ENCODE peak calls at places on chromosomes 13 and 19, in ten cellular contexts. One of them, this sample, is unnamed.

GRCh38 chr13:78524936-78525335 is 78.4 kb downstream of the POU4F1 start:
- DNase-seq in activated T-helper 1 cell treated with anti-CD3 and anti-CD28 coated beads, Interleukin-2, amount 50 U/mL, for 16 hours: no peak
- DNase-seq in stimulated activated CD4-positive, alpha-beta T cell treated with anti-CD3 and anti-CD28 coated beads, Interleukin-4, amount 100 ng/mL, for 24 hours: no peak
- DNase-seq in sigmoid colon: no peak
- DNase-seq in brain microvascular endothelial cell: no peak
- DNase-seq in D721Med: no peak
- DNase-seq in hepatocyte: no peak
- DNase-seq in NCI-H2029: no peak
- DNase-seq in heart right ventricle: no peak
- DNase-seq in mucosa of descending colon: no peak
- DNase-seq in this sample: no peak

GRCh38 chr13:107192289-107192688 is 624.4 kb upstream of the ARGLU1 start:
- DNase-seq in activated T-helper 1 cell treated with anti-CD3 and anti-CD28 coated beads, Interleukin-2, amount 50 U/mL, for 16 hours: no peak
- DNase-seq in hepatocyte: peak
- DNase-seq in stimulated activated CD4-positive, alpha-beta T cell treated with anti-CD3 and anti-CD28 coated beads, Interleukin-4, amount 100 ng/mL, for 24 hours: no peak
- DNase-seq in brain microvascular endothelial cell: no peak
- DNase-seq in mucosa of descending colon: no peak
- DNase-seq in D721Med: no peak
- DNase-seq in heart right ventricle: no peak
- DNase-seq in NCI-H2029: peak
- DNase-seq in sigmoid colon: no peak
- DNase-seq in this sample: no peak

GRCh38 chr19:40571005-40571318 is 5.7 kb upstream of the SHKBP1 start:
- DNase-seq in heart right ventricle: no peak
- DNase-seq in stimulated activated CD4-positive, alpha-beta T cell treated with anti-CD3 and anti-CD28 coated beads, Interleukin-4, amount 100 ng/mL, for 24 hours: no peak
- DNase-seq in D721Med: no peak
- DNase-seq in sigmoid colon: no peak
- DNase-seq in activated T-helper 1 cell treated with anti-CD3 and anti-CD28 coated beads, Interleukin-2, amount 50 U/mL, for 16 hours: no peak
- DNase-seq in brain microvascular endothelial cell: no peak
- DNase-seq in hepatocyte: no peak
- DNase-seq in NCI-H2029: no peak
- DNase-seq in mucosa of descending colon: no peak
- DNase-seq in this sample: no peak

GRCh38 chr19:1566392-1567115 is 1.6 kb downstream of the MEX3D start:
- DNase-seq in NCI-H2029: no peak
- DNase-seq in heart right ventricle: peak
- DNase-seq in D721Med: peak
- DNase-seq in activated T-helper 1 cell treated with anti-CD3 and anti-CD28 coated beads, Interleukin-2, amount 50 U/mL, for 16 hours: no peak
- DNase-seq in stimulated activated CD4-positive, alpha-beta T cell treated with anti-CD3 and anti-CD28 coated beads, Interleukin-4, amount 100 ng/mL, for 24 hours: no peak
- DNase-seq in brain microvascular endothelial cell: peak
- DNase-seq in sigmoid colon: peak
- DNase-seq in mucosa of descending colon: peak
- DNase-seq in hepatocyte: peak
- DNase-seq in this sample: no peak

GRCh38 chr19:17626456-17626855 is 61.7 kb downstream of the UNC13A start:
- DNase-seq in brain microvascular endothelial cell: no peak
- DNase-seq in hepatocyte: no peak
- DNase-seq in heart right ventricle: no peak
- DNase-seq in stimulated activated CD4-positive, alpha-beta T cell treated with anti-CD3 and anti-CD28 coated beads, Interleukin-4, amount 100 ng/mL, for 24 hours: no peak
- DNase-seq in sigmoid colon: no peak
- DNase-seq in D721Med: no peak
- DNase-seq in NCI-H2029: no peak
- DNase-seq in activated T-helper 1 cell treated with anti-CD3 and anti-CD28 coated beads, Interleukin-2, amount 50 U/mL, for 16 hours: no peak
- DNase-seq in mucosa of descending colon: no peak
- DNase-seq in this sample: no peak

GRCh38 chr19:19823916-19824315 is 2.4 kb upstream of the ZNF506 start:
- DNase-seq in activated T-helper 1 cell treated with anti-CD3 and anti-CD28 coated beads, Interleukin-2, amount 50 U/mL, for 16 hours: no peak
- DNase-seq in NCI-H2029: no peak
- DNase-seq in D721Med: no peak
- DNase-seq in stimulated activated CD4-positive, alpha-beta T cell treated with anti-CD3 and anti-CD28 coated beads, Interleukin-4, amount 100 ng/mL, for 24 hours: no peak
- DNase-seq in heart right ventricle: no peak
- DNase-seq in hepatocyte: no peak
- DNase-seq in brain microvascular endothelial cell: no peak
- DNase-seq in mucosa of descending colon: no peak
- DNase-seq in sigmoid colon: no peak
- DNase-seq in this sample: no peak

GRCh38 chr13:77213644-77214043 is 113.2 kb downstream of the MYCBP2 start:
- DNase-seq in mucosa of descending colon: no peak
- DNase-seq in sigmoid colon: no peak
- DNase-seq in activated T-helper 1 cell treated with anti-CD3 and anti-CD28 coated beads, Interleukin-2, amount 50 U/mL, for 16 hours: no peak
- DNase-seq in NCI-H2029: no peak
- DNase-seq in stimulated activated CD4-positive, alpha-beta T cell treated with anti-CD3 and anti-CD28 coated beads, Interleukin-4, amount 100 ng/mL, for 24 hours: no peak
- DNase-seq in D721Med: no peak
- DNase-seq in hepatocyte: no peak
- DNase-seq in brain microvascular endothelial cell: peak
- DNase-seq in heart right ventricle: no peak
- DNase-seq in this sample: no peak

GRCh38 chr13:66703597-66703996 is 526.5 kb downstream of the PCDH9 start:
- DNase-seq in stimulated activated CD4-positive, alpha-beta T cell treated with anti-CD3 and anti-CD28 coated beads, Interleukin-4, amount 100 ng/mL, for 24 hours: no peak
- DNase-seq in hepatocyte: no peak
- DNase-seq in activated T-helper 1 cell treated with anti-CD3 and anti-CD28 coated beads, Interleukin-2, amount 50 U/mL, for 16 hours: no peak
- DNase-seq in NCI-H2029: no peak
- DNase-seq in brain microvascular endothelial cell: no peak
- DNase-seq in sigmoid colon: no peak
- DNase-seq in heart right ventricle: no peak
- DNase-seq in D721Med: no peak
- DNase-seq in mucosa of descending colon: no peak
- DNase-seq in this sample: no peak

GRCh38 chr19:11587302-11587972 is 9.8 kb upstream of the ZNF627 start:
- DNase-seq in NCI-H2029: peak
- DNase-seq in D721Med: peak
- DNase-seq in sigmoid colon: peak
- DNase-seq in activated T-helper 1 cell treated with anti-CD3 and anti-CD28 coated beads, Interleukin-2, amount 50 U/mL, for 16 hours: peak
- DNase-seq in brain microvascular endothelial cell: peak
- DNase-seq in hepatocyte: peak
- DNase-seq in mucosa of descending colon: peak
- DNase-seq in heart right ventricle: peak
- DNase-seq in stimulated activated CD4-positive, alpha-beta T cell treated with anti-CD3 and anti-CD28 coated beads, Interleukin-4, amount 100 ng/mL, for 24 hours: peak
- DNase-seq in this sample: no peak

GRCh38 chr13:113531041-113531873 is 40.7 kb upstream of the DCUN1D2 start:
- DNase-seq in sigmoid colon: peak
- DNase-seq in hepatocyte: no peak
- DNase-seq in stimulated activated CD4-positive, alpha-beta T cell treated with anti-CD3 and anti-CD28 coated beads, Interleukin-4, amount 100 ng/mL, for 24 hours: no peak
- DNase-seq in activated T-helper 1 cell treated with anti-CD3 and anti-CD28 coated beads, Interleukin-2, amount 50 U/mL, for 16 hours: no peak
- DNase-seq in NCI-H2029: no peak
- DNase-seq in D721Med: no peak
- DNase-seq in mucosa of descending colon: no peak
- DNase-seq in heart right ventricle: no peak
- DNase-seq in brain microvascular endothelial cell: no peak
- DNase-seq in this sample: no peak

GRCh38 chr13:107743983-107744382 is 471.4 kb downstream of the LIG4 start:
- DNase-seq in heart right ventricle: no peak
- DNase-seq in activated T-helper 1 cell treated with anti-CD3 and anti-CD28 coated beads, Interleukin-2, amount 50 U/mL, for 16 hours: no peak
- DNase-seq in sigmoid colon: no peak
- DNase-seq in D721Med: no peak
- DNase-seq in NCI-H2029: no peak
- DNase-seq in brain microvascular endothelial cell: no peak
- DNase-seq in mucosa of descending colon: no peak
- DNase-seq in hepatocyte: peak
- DNase-seq in stimulated activated CD4-positive, alpha-beta T cell treated with anti-CD3 and anti-CD28 coated beads, Interleukin-4, amount 100 ng/mL, for 24 hours: no peak
- DNase-seq in this sample: no peak

GRCh38 chr19:58182577-58182988 is 278 bp upstream of the ZNF274 start:
- DNase-seq in stimulated activated CD4-positive, alpha-beta T cell treated with anti-CD3 and anti-CD28 coated beads, Interleukin-4, amount 100 ng/mL, for 24 hours: no peak
- DNase-seq in D721Med: no peak
- DNase-seq in heart right ventricle: peak
- DNase-seq in brain microvascular endothelial cell: peak
- DNase-seq in mucosa of descending colon: no peak
- DNase-seq in sigmoid colon: no peak
- DNase-seq in NCI-H2029: no peak
- DNase-seq in activated T-helper 1 cell treated with anti-CD3 and anti-CD28 coated beads, Interleukin-2, amount 50 U/mL, for 16 hours: peak
- DNase-seq in hepatocyte: no peak
- DNase-seq in this sample: no peak

GRCh38 chr13:74452881-74453280 is 318.7 kb upstream of the KLF12 start:
- DNase-seq in D721Med: no peak
- DNase-seq in stimulated activated CD4-positive, alpha-beta T cell treated with anti-CD3 and anti-CD28 coated beads, Interleukin-4, amount 100 ng/mL, for 24 hours: no peak
- DNase-seq in mucosa of descending colon: no peak
- DNase-seq in NCI-H2029: no peak
- DNase-seq in activated T-helper 1 cell treated with anti-CD3 and anti-CD28 coated beads, Interleukin-2, amount 50 U/mL, for 16 hours: no peak
- DNase-seq in heart right ventricle: no peak
- DNase-seq in sigmoid colon: no peak
- DNase-seq in brain microvascular endothelial cell: no peak
- DNase-seq in hepatocyte: no peak
- DNase-seq in this sample: no peak

GRCh38 chr13:98592353-98592740 is 15.4 kb upstream of the STK24 start:
- DNase-seq in hepatocyte: no peak
- DNase-seq in brain microvascular endothelial cell: no peak
- DNase-seq in stimulated activated CD4-positive, alpha-beta T cell treated with anti-CD3 and anti-CD28 coated beads, Interleukin-4, amount 100 ng/mL, for 24 hours: no peak
- DNase-seq in heart right ventricle: no peak
- DNase-seq in sigmoid colon: no peak
- DNase-seq in activated T-helper 1 cell treated with anti-CD3 and anti-CD28 coated beads, Interleukin-2, amount 50 U/mL, for 16 hours: no peak
- DNase-seq in mucosa of descending colon: peak
- DNase-seq in D721Med: no peak
- DNase-seq in NCI-H2029: no peak
- DNase-seq in this sample: no peak

GRCh38 chr19:11587973-11588631 is 9.2 kb upstream of the ZNF627 start:
- DNase-seq in heart right ventricle: no peak
- DNase-seq in brain microvascular endothelial cell: no peak
- DNase-seq in hepatocyte: no peak
- DNase-seq in stimulated activated CD4-positive, alpha-beta T cell treated with anti-CD3 and anti-CD28 coated beads, Interleukin-4, amount 100 ng/mL, for 24 hours: no peak
- DNase-seq in D721Med: no peak
- DNase-seq in NCI-H2029: peak
- DNase-seq in mucosa of descending colon: no peak
- DNase-seq in activated T-helper 1 cell treated with anti-CD3 and anti-CD28 coated beads, Interleukin-2, amount 50 U/mL, for 16 hours: no peak
- DNase-seq in sigmoid colon: no peak
- DNase-seq in this sample: no peak

GRCh38 chr13:113649212-113649611 is 8.8 kb downstream of the ATP4B start:
- DNase-seq in sigmoid colon: peak
- DNase-seq in NCI-H2029: no peak
- DNase-seq in brain microvascular endothelial cell: no peak
- DNase-seq in stimulated activated CD4-positive, alpha-beta T cell treated with anti-CD3 and anti-CD28 coated beads, Interleukin-4, amount 100 ng/mL, for 24 hours: no peak
- DNase-seq in mucosa of descending colon: no peak
- DNase-seq in D721Med: no peak
- DNase-seq in hepatocyte: no peak
- DNase-seq in heart right ventricle: no peak
- DNase-seq in activated T-helper 1 cell treated with anti-CD3 and anti-CD28 coated beads, Interleukin-2, amount 50 U/mL, for 16 hours: no peak
- DNase-seq in this sample: no peak

GRCh38 chr19:51644636-51645271 is 1.9 kb downstream of the SIGLEC14 start:
- DNase-seq in NCI-H2029: no peak
- DNase-seq in brain microvascular endothelial cell: no peak
- DNase-seq in D721Med: no peak
- DNase-seq in sigmoid colon: no peak
- DNase-seq in stimulated activated CD4-positive, alpha-beta T cell treated with anti-CD3 and anti-CD28 coated beads, Interleukin-4, amount 100 ng/mL, for 24 hours: no peak
- DNase-seq in hepatocyte: no peak
- DNase-seq in mucosa of descending colon: no peak
- DNase-seq in activated T-helper 1 cell treated with anti-CD3 and anti-CD28 coated beads, Interleukin-2, amount 50 U/mL, for 16 hours: no peak
- DNase-seq in heart right ventricle: no peak
- DNase-seq in this sample: no peak

GRCh38 chr19:33214621-33215020 is 11.0 kb downstream of the SLC7A10 start:
- DNase-seq in NCI-H2029: peak
- DNase-seq in activated T-helper 1 cell treated with anti-CD3 and anti-CD28 coated beads, Interleukin-2, amount 50 U/mL, for 16 hours: no peak
- DNase-seq in stimulated activated CD4-positive, alpha-beta T cell treated with anti-CD3 and anti-CD28 coated beads, Interleukin-4, amount 100 ng/mL, for 24 hours: no peak
- DNase-seq in sigmoid colon: no peak
- DNase-seq in D721Med: peak
- DNase-seq in heart right ventricle: no peak
- DNase-seq in hepatocyte: peak
- DNase-seq in mucosa of descending colon: peak
- DNase-seq in brain microvascular endothelial cell: peak
- DNase-seq in this sample: no peak

GRCh38 chr13:52804202-52804641 is 44.2 kb downstream of the PCDH8 start:
- DNase-seq in sigmoid colon: no peak
- DNase-seq in activated T-helper 1 cell treated with anti-CD3 and anti-CD28 coated beads, Interleukin-2, amount 50 U/mL, for 16 hours: no peak
- DNase-seq in NCI-H2029: no peak
- DNase-seq in hepatocyte: no peak
- DNase-seq in heart right ventricle: no peak
- DNase-seq in brain microvascular endothelial cell: peak
- DNase-seq in mucosa of descending colon: no peak
- DNase-seq in stimulated activated CD4-positive, alpha-beta T cell treated with anti-CD3 and anti-CD28 coated beads, Interleukin-4, amount 100 ng/mL, for 24 hours: no peak
- DNase-seq in D721Med: no peak
- DNase-seq in this sample: no peak

GRCh38 chr13:110499621-110500281 is 61.8 kb downstream of the RAB20 start:
- DNase-seq in hepatocyte: no peak
- DNase-seq in D721Med: no peak
- DNase-seq in activated T-helper 1 cell treated with anti-CD3 and anti-CD28 coated beads, Interleukin-2, amount 50 U/mL, for 16 hours: no peak
- DNase-seq in brain microvascular endothelial cell: no peak
- DNase-seq in stimulated activated CD4-positive, alpha-beta T cell treated with anti-CD3 and anti-CD28 coated beads, Interleukin-4, amount 100 ng/mL, for 24 hours: no peak
- DNase-seq in mucosa of descending colon: no peak
- DNase-seq in NCI-H2029: peak
- DNase-seq in sigmoid colon: no peak
- DNase-seq in heart right ventricle: no peak
- DNase-seq in this sample: no peak

GRCh38 chr19:55088543-55089265 is 13.0 kb downstream of the EPS8L1 start:
- DNase-seq in mucosa of descending colon: peak
- DNase-seq in NCI-H2029: peak
- DNase-seq in stimulated activated CD4-positive, alpha-beta T cell treated with anti-CD3 and anti-CD28 coated beads, Interleukin-4, amount 100 ng/mL, for 24 hours: peak
- DNase-seq in hepatocyte: peak
- DNase-seq in heart right ventricle: peak
- DNase-seq in D721Med: peak
- DNase-seq in sigmoid colon: peak
- DNase-seq in activated T-helper 1 cell treated with anti-CD3 and anti-CD28 coated beads, Interleukin-2, amount 50 U/mL, for 16 hours: peak
- DNase-seq in brain microvascular endothelial cell: peak
- DNase-seq in this sample: no peak

GRCh38 chr19:50933640-50934039 is 19.2 kb downstream of the KLK5 start:
- DNase-seq in D721Med: no peak
- DNase-seq in stimulated activated CD4-positive, alpha-beta T cell treated with anti-CD3 and anti-CD28 coated beads, Interleukin-4, amount 100 ng/mL, for 24 hours: no peak
- DNase-seq in brain microvascular endothelial cell: peak
- DNase-seq in activated T-helper 1 cell treated with anti-CD3 and anti-CD28 coated beads, Interleukin-2, amount 50 U/mL, for 16 hours: no peak
- DNase-seq in hepatocyte: no peak
- DNase-seq in sigmoid colon: no peak
- DNase-seq in NCI-H2029: no peak
- DNase-seq in heart right ventricle: no peak
- DNase-seq in mucosa of descending colon: no peak
- DNase-seq in this sample: no peak

GRCh38 chr19:36032251-36033104 is at the start of gene CLIP3:
- DNase-seq in mucosa of descending colon: no peak
- DNase-seq in stimulated activated CD4-positive, alpha-beta T cell treated with anti-CD3 and anti-CD28 coated beads, Interleukin-4, amount 100 ng/mL, for 24 hours: peak
- DNase-seq in heart right ventricle: peak
- DNase-seq in hepatocyte: peak
- DNase-seq in brain microvascular endothelial cell: peak
- DNase-seq in NCI-H2029: peak
- DNase-seq in D721Med: peak
- DNase-seq in activated T-helper 1 cell treated with anti-CD3 and anti-CD28 coated beads, Interleukin-2, amount 50 U/mL, for 16 hours: peak
- DNase-seq in sigmoid colon: peak
- DNase-seq in this sample: no peak

GRCh38 chr13:33721719-33722118 is 96.2 kb upstream of the RFC3 start:
- DNase-seq in hepatocyte: no peak
- DNase-seq in brain microvascular endothelial cell: peak
- DNase-seq in sigmoid colon: no peak
- DNase-seq in heart right ventricle: no peak
- DNase-seq in stimulated activated CD4-positive, alpha-beta T cell treated with anti-CD3 and anti-CD28 coated beads, Interleukin-4, amount 100 ng/mL, for 24 hours: no peak
- DNase-seq in D721Med: no peak
- DNase-seq in activated T-helper 1 cell treated with anti-CD3 and anti-CD28 coated beads, Interleukin-2, amount 50 U/mL, for 16 hours: no peak
- DNase-seq in NCI-H2029: no peak
- DNase-seq in mucosa of descending colon: no peak
- DNase-seq in this sample: no peak

GRCh38 chr13:26198116-26198515 is 24.0 kb downstream of the RNF6 start:
- DNase-seq in stimulated activated CD4-positive, alpha-beta T cell treated with anti-CD3 and anti-CD28 coated beads, Interleukin-4, amount 100 ng/mL, for 24 hours: no peak
- DNase-seq in heart right ventricle: no peak
- DNase-seq in mucosa of descending colon: no peak
- DNase-seq in activated T-helper 1 cell treated with anti-CD3 and anti-CD28 coated beads, Interleukin-2, amount 50 U/mL, for 16 hours: no peak
- DNase-seq in hepatocyte: no peak
- DNase-seq in sigmoid colon: no peak
- DNase-seq in brain microvascular endothelial cell: no peak
- DNase-seq in D721Med: no peak
- DNase-seq in NCI-H2029: no peak
- DNase-seq in this sample: no peak

GRCh38 chr19:46609511-46610412 is 8.6 kb downstream of the CALM3 start:
- DNase-seq in activated T-helper 1 cell treated with anti-CD3 and anti-CD28 coated beads, Interleukin-2, amount 50 U/mL, for 16 hours: no peak
- DNase-seq in D721Med: no peak
- DNase-seq in stimulated activated CD4-positive, alpha-beta T cell treated with anti-CD3 and anti-CD28 coated beads, Interleukin-4, amount 100 ng/mL, for 24 hours: no peak
- DNase-seq in NCI-H2029: no peak
- DNase-seq in brain microvascular endothelial cell: no peak
- DNase-seq in mucosa of descending colon: no peak
- DNase-seq in hepatocyte: no peak
- DNase-seq in sigmoid colon: peak
- DNase-seq in heart right ventricle: no peak
- DNase-seq in this sample: no peak

GRCh38 chr13:40664100-40665060 is 2.1 kb downstream of the FOXO1 start:
- DNase-seq in brain microvascular endothelial cell: peak
- DNase-seq in NCI-H2029: no peak
- DNase-seq in stimulated activated CD4-positive, alpha-beta T cell treated with anti-CD3 and anti-CD28 coated beads, Interleukin-4, amount 100 ng/mL, for 24 hours: peak
- DNase-seq in D721Med: no peak
- DNase-seq in activated T-helper 1 cell treated with anti-CD3 and anti-CD28 coated beads, Interleukin-2, amount 50 U/mL, for 16 hours: peak
- DNase-seq in mucosa of descending colon: peak
- DNase-seq in hepatocyte: peak
- DNase-seq in sigmoid colon: peak
- DNase-seq in heart right ventricle: peak
- DNase-seq in this sample: no peak

GRCh38 chr13:34779171-34779570 is 162.9 kb upstream of the NBEA start:
- DNase-seq in mucosa of descending colon: no peak
- DNase-seq in hepatocyte: no peak
- DNase-seq in sigmoid colon: no peak
- DNase-seq in brain microvascular endothelial cell: no peak
- DNase-seq in D721Med: no peak
- DNase-seq in stimulated activated CD4-positive, alpha-beta T cell treated with anti-CD3 and anti-CD28 coated beads, Interleukin-4, amount 100 ng/mL, for 24 hours: no peak
- DNase-seq in heart right ventricle: no peak
- DNase-seq in NCI-H2029: no peak
- DNase-seq in activated T-helper 1 cell treated with anti-CD3 and anti-CD28 coated beads, Interleukin-2, amount 50 U/mL, for 16 hours: no peak
- DNase-seq in this sample: no peak